ENCODE peak calls at places on chromosomes 13 and 19, in four cellular contexts. E is HAP-1, I is endothelial cell, X is NAMALWA. C is an unnamed sample.

GRCh38 chr13:91805605-91806004 is 407.2 kb downstream of the GPC5 start:
- DNase-seq in I (no peak), X (peak), E (no peak), C (peak)

GRCh38 chr19:49684251-49684982 is 5.0 kb upstream of the ADM5 start:
- DNase-seq in I (no peak), E (no peak), X (peak), C (no peak)

GRCh38 chr19:39518458-39518857 is 3.5 kb downstream of the SELENOV start:
- DNase-seq in I (no peak), X (no peak), E (no peak), C (no peak)

GRCh38 chr13:49869514-49869913 is 66.6 kb downstream of the SPRYD7 start:
- DNase-seq in E (peak), I (peak), X (peak), C (peak)

GRCh38 chr13:59472134-59472533 is 691.6 kb downstream of the DIAPH3 start:
- DNase-seq in I (no peak), E (no peak), X (no peak), C (peak)

GRCh38 chr19:50204811-50205675 is 1.6 kb downstream of the MYH14 start:
- DNase-seq in E (no peak), X (no peak), I (no peak), C (no peak)

GRCh38 chr19:37929512-37929911 is 22.5 kb downstream of the SIPA1L3 start:
- DNase-seq in I (no peak), X (no peak), E (no peak), C (no peak)

GRCh38 chr19:7618366-7618765 is 11.0 kb downstream of the XAB2 start:
- DNase-seq in X (no peak), E (no peak), I (no peak), C (peak)

GRCh38 chr13:34416833-34417425 is 525.1 kb upstream of the NBEA start:
- DNase-seq in I (no peak), X (no peak), E (no peak), C (no peak)

GRCh38 chr13:77528834-77529500 is 6.5 kb upstream of the SCEL start:
- DNase-seq in X (no peak), E (no peak), I (no peak), C (no peak)

GRCh38 chr13:46392967-46393366 is 5.9 kb upstream of the RUBCNL start:
- DNase-seq in I (no peak), X (peak), E (no peak), C (no peak)

GRCh38 chr13:113781571-113781970 is 22.5 kb downstream of the TMEM255B start:
- DNase-seq in X (no peak), I (no peak), E (no peak), C (no peak)

GRCh38 chr19:42420055-42420544 is 7.1 kb downstream of the LIPE start:
- DNase-seq in E (peak), I (peak), X (peak), C (peak)

GRCh38 chr13:43136940-43137574 is 113.7 kb downstream of the DNAJC15 start:
- DNase-seq in X (no peak), I (no peak), E (no peak), C (no peak)

GRCh38 chr19:49149652-49150105 is 5.5 kb downstream of the HRC start:
- DNase-seq in I (peak), X (peak), E (peak), C (peak)

GRCh38 chr13:51895906-51896888 is 34.4 kb downstream of the CCDC70 start:
- DNase-seq in X (peak), I (peak), E (peak), C (peak)

GRCh38 chr13:25901460-25902376 is 150.1 kb downstream of the SHISA2 start:
- DNase-seq in E (no peak), X (no peak), I (no peak), C (peak)

GRCh38 chr19:5957132-5957531 is 20.8 kb downstream of the RANBP3 start:
- DNase-seq in I (no peak), X (no peak), E (no peak), C (no peak)

GRCh38 chr19:29662604-29663404 is 2.5 kb upstream of the PLEKHF1 start:
- DNase-seq in X (no peak), I (no peak), E (no peak), C (peak)

C was measured in OCI-M1.